ENCODE peak calls at places on chromosomes 5 and 9, in five cellular contexts. K is HepG2, A is transverse colon, L is A549, B is ovary. Z is an unnamed sample.

GRCh38 chr9:128215491-128216404 is 12.6 kb downstream of the DNM1 start:
- DNase-seq in K (peak), A (no peak), B (no peak), L (no peak), Z (peak)

GRCh38 chr9:99023831-99024230 is 80.1 kb downstream of the COL15A1 start:
- DNase-seq in K (no peak), A (no peak), L (no peak), B (peak), Z (no peak)

GRCh38 chr5:125125031-125125823 is 378.8 kb upstream of the ZNF608 start:
- DNase-seq in A (no peak), B (no peak), K (no peak), L (no peak), Z (no peak)

GRCh38 chr5:112238473-112238872 is 180.6 kb downstream of the EPB41L4A start:
- DNase-seq in K (no peak), B (no peak), L (no peak), A (no peak), Z (no peak)

GRCh38 chr5:74257645-74258328 is 382.7 kb downstream of the ENC1 start:
- DNase-seq in K (no peak), L (no peak), B (peak), A (peak), Z (peak)

GRCh38 chr5:171882118-171882517 is 96.5 kb downstream of the SMIM23 start:
- DNase-seq in B (no peak), A (no peak), K (no peak), L (no peak), Z (no peak)

GRCh38 chr5:102932781-102933180 is 177.7 kb downstream of the PAM start:
- DNase-seq in A (no peak), B (no peak), K (no peak), L (no peak), Z (no peak)

GRCh38 chr9:126239515-126239914 is 87.1 kb upstream of the MVB12B start:
- DNase-seq in K (no peak), L (no peak), B (no peak), A (no peak), Z (no peak)

GRCh38 chr9:69554945-69555344 is 117.2 kb downstream of the APBA1 start:
- DNase-seq in A (no peak), L (no peak), B (no peak), K (no peak), Z (no peak)

GRCh38 chr9:85431396-85432102 is 310.2 kb downstream of the AGTPBP1 start:
- DNase-seq in L (no peak), B (no peak), A (no peak), K (no peak), Z (no peak)

GRCh38 chr5:154595662-154596061 is 117.6 kb upstream of the HAND1 start:
- DNase-seq in B (no peak), K (no peak), A (no peak), L (no peak), Z (no peak)

GRCh38 chr9:28909526-28909925 is 1336.2 kb upstream of the C9orf72 start:
- DNase-seq in K (no peak), B (no peak), L (no peak), A (no peak), Z (no peak)

GRCh38 chr9:83649080-83649479 is 26.1 kb downstream of the IDNK start:
- DNase-seq in B (peak), A (peak), L (peak), K (peak), Z (peak)

GRCh38 chr5:180970875-180971274 is 17.8 kb upstream of the BTNL3 start:
- DNase-seq in L (no peak), K (no peak), B (no peak), A (no peak), Z (no peak)

GRCh38 chr5:178644826-178645545 is 18.1 kb upstream of the CLK4 start:
- DNase-seq in L (no peak), K (no peak), B (no peak), A (no peak), Z (no peak)

GRCh38 chr5:120297621-120298020 is 166.5 kb upstream of the PRR16 start:
- DNase-seq in L (no peak), A (no peak), K (no peak), B (no peak), Z (no peak)

GRCh38 chr5:179720222-179720621 is 12.4 kb upstream of the MAML1 start:
- DNase-seq in B (no peak), L (no peak), A (no peak), K (no peak), Z (no peak)

DNA sequence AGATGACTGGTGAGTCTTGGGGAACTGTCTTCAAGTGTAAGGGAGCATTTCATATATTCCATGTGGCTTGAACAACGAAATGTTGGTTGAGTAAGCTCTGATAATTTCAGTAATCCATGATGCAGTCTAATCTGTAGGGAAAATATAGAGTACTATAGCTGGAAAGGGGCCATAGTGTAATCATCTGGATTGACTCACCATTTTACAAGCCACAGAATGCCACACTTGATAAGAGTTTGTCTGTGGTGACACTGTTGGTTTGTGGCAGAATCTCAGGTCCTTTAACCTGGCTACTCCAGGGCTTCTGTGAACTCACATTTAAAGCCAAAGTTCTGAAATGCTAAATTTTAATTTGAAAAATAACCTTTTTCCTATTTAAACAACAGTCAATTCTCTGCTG is 16.3 kb upstream of the MAML1 start:
- DNase-seq in A (no peak), L (no peak), K (no peak), B (no peak), Z (no peak)
- TF ChIP-seq EP300 in A (no peak), L (no peak), K (no peak), B (no peak), Z (no peak)

DNA sequence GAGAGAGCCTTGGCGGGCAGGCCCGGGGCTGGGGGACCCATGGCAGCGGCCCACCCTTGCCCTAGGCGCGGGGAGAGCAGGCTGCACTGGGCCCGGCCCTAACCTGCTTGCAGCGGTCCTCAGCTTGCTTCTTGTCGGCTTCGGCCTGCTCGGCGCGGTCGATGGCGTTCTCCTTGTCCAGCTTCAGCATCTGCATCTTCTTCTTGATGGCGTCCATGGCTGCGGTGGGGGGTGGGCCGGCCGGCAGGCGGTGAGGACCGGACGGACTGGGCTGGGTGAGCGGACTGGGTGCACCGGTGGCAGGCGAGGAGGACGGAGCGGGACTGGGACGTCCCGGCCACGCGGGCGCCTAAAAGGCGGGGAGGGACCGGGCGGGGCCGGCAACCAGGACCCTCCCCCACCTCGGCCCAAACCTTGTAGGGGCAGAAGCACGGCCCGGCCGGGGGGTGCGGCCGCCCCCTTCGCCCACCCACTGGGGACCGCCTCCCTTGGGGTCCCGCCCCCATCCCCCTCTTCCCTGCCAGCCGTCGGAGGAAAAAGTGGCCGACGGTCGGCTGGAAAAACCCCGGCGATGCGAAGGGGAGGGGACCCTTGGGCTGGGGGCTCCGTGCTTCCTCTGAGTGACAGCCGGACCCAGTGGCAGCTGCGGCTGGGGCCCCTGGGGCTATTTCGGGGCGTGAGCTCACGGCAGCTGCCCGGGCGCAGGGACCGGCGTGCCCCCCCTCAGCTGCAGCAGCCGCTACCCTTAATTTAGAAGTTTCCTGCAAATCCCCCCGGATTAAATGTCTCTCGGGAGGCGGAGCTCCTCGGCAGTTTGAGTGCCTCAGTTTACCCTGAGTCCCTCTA is at the start of gene TPM2:
- DNase-seq in L (peak), B (peak), K (no peak), A (peak), Z (no peak)
- TF ChIP-seq POLR2A in L (peak), B (peak), K (no peak), A (peak), Z (no peak)

DNA sequence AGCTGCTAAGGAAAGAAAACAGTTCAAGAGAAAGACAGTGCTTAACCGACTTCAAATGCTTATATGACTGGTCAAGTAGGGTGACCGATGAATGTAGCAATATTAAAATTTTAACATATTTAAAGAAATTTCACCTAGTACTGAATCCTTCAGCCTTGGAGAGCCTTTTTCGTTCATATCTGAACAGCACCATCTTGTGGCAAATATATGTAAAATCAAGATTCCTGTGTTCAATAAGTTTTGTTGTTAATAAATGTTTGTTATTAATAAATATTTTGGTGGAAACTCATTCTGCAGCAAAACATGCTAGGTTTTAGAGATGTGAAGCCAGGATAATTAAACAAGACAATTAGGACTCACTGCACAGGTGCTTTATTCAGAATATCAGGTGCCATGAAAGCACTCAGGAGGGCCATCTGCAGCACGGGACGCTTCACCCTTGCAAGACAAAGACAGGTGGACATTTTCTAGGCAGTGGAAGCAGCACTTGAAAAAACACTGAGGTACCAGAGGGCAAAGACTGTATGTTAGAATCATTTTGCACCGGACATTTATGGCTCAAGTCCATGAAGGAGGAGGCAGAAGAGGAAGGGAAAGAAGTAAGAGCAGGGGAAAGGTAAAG is 15.6 kb downstream of the TICAM2 start:
- DNase-seq in B (no peak), K (peak), L (peak), A (no peak), Z (no peak)
- TF ChIP-seq CTCF in B (peak), K (peak), L (peak), A (peak), Z (peak)

DNA sequence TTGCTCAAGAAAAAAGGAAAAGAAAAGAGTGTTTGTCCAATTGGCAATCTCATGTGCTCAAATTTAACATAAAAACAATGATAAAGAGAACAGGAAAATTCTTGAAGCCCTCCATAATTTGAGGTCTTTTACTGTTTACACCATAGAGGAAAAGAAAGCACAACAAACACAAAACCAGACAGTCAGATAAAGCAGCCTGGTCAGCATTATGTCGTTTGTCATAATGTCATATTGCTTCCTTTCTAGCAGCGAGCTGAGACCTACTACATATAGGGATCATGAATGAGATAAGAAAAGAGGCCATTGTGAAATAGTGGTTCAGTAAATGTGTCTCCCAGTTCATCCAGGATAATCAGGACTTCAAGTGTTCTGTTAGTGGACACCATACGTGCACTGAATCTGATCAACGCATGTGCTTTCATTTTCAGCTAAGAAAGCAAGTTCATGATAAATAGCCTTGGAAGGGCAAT is 64.7 kb upstream of the SELENOP start:
- DNase-seq in A (no peak), L (no peak), K (no peak), B (no peak), Z (no peak)
- TF ChIP-seq EP300 in A (no peak), L (no peak), K (no peak), B (no peak), Z (no peak)

GRCh38 chr5:150401076-150401375 is 11.7 kb downstream of the CD74 start:
- DNase-seq in K (no peak), B (no peak), A (no peak), L (no peak), Z (no peak)

GRCh38 chr5:150404121-150404990 is 8.4 kb downstream of the CD74 start:
- DNase-seq in A (no peak), L (no peak), K (no peak), B (no peak), Z (no peak)

GRCh38 chr5:150402226-150402773 is 10.4 kb downstream of the CD74 start:
- DNase-seq in B (no peak), A (no peak), K (no peak), L (no peak), Z (no peak)

GRCh38 chr5:150401376-150402201 is 11.1 kb downstream of the CD74 start:
- DNase-seq in B (no peak), K (no peak), A (no peak), L (no peak), Z (no peak)

GRCh38 chr5:150402901-150403342 is 9.8 kb downstream of the CD74 start:
- DNase-seq in A (no peak), B (no peak), K (no peak), L (no peak), Z (no peak)
- TF ChIP-seq POLR2A in A (no peak), B (no peak), K (peak), L (no peak), Z (no peak)

GRCh38 chr5:167573274-167574127 is 717.9 kb upstream of the WWC1 start:
- DNase-seq in K (no peak), B (peak), L (no peak), A (no peak), Z (no peak)

GRCh38 chr5:167574381-167574780 is 717.1 kb upstream of the WWC1 start:
- DNase-seq in A (no peak), L (no peak), K (no peak), B (no peak), Z (no peak)

GRCh38 chr5:167577616-167578015 is 713.8 kb upstream of the WWC1 start:
- DNase-seq in A (no peak), K (no peak), L (no peak), B (no peak), Z (no peak)

GRCh38 chr5:167576928-167577327 is 714.5 kb upstream of the WWC1 start:
- DNase-seq in A (no peak), K (no peak), B (no peak), L (no peak), Z (no peak)

GRCh38 chr5:167576126-167576525 is 715.3 kb upstream of the WWC1 start:
- DNase-seq in A (no peak), K (no peak), B (no peak), L (no peak), Z (no peak)
- TF ChIP-seq CTCF in A (no peak), K (no peak), B (no peak), L (peak), Z (no peak)

GRCh38 chr5:77463905-77464304 is 28.2 kb downstream of the WDR41 start:
- DNase-seq in K (no peak), A (no peak), L (no peak), B (no peak), Z (no peak)

GRCh38 chr5:77461287-77461686 is 30.8 kb downstream of the WDR41 start:
- DNase-seq in K (no peak), L (no peak), A (no peak), B (no peak), Z (no peak)
- TF ChIP-seq EP300 in K (no peak), L (no peak), A (no peak), B (no peak), Z (no peak)